ENCODE peak calls at places on chromosomes 4 and X, in ten cellular contexts. One of them, this sample, is unnamed.

GRCh38 chrX:124026529-124026928 is 65.0 kb downstream of the STAG2 start:
- DNase-seq in testis: no peak
- DNase-seq in tibial nerve: no peak
- DNase-seq in breast epithelium: no peak
- DNase-seq in stomach: no peak
- DNase-seq in uterus: no peak
- DNase-seq in K562: no peak
- DNase-seq in GM12892: no peak
- DNase-seq in adrenal gland: no peak
- DNase-seq in esophagus squamous epithelium: no peak
- DNase-seq in this sample: no peak

GRCh38 chr4:117610706-117611308 is 423.5 kb upstream of the NDST3 start:
- DNase-seq in K562: no peak
- DNase-seq in breast epithelium: no peak
- DNase-seq in stomach: no peak
- DNase-seq in uterus: no peak
- DNase-seq in adrenal gland: no peak
- DNase-seq in GM12892: no peak
- DNase-seq in testis: no peak
- DNase-seq in tibial nerve: no peak
- DNase-seq in esophagus squamous epithelium: no peak
- DNase-seq in this sample: no peak

GRCh38 chr4:38383646-38384121 is 280.3 kb upstream of the KLF3 start:
- DNase-seq in stomach: no peak
- DNase-seq in esophagus squamous epithelium: no peak
- DNase-seq in testis: no peak
- DNase-seq in K562: peak; percentile 71
- DNase-seq in uterus: no peak
- DNase-seq in breast epithelium: no peak
- DNase-seq in adrenal gland: peak; percentile 40
- DNase-seq in GM12892: no peak
- DNase-seq in tibial nerve: no peak
- DNase-seq in this sample: peak; percentile 22

GRCh38 chrX:17674611-17675010 is 62.7 kb upstream of the SCML1 start:
- DNase-seq in esophagus squamous epithelium: no peak
- DNase-seq in adrenal gland: peak; percentile 29
- DNase-seq in uterus: no peak
- DNase-seq in stomach: no peak
- DNase-seq in K562: no peak
- DNase-seq in breast epithelium: no peak
- DNase-seq in testis: no peak
- DNase-seq in GM12892: no peak
- DNase-seq in tibial nerve: no peak
- DNase-seq in this sample: no peak

GRCh38 chr4:114025176-114025777 is 45.8 kb upstream of the ARSJ start:
- DNase-seq in K562: no peak
- DNase-seq in tibial nerve: no peak
- DNase-seq in esophagus squamous epithelium: no peak
- DNase-seq in uterus: no peak
- DNase-seq in stomach: no peak
- DNase-seq in breast epithelium: no peak
- DNase-seq in adrenal gland: no peak
- DNase-seq in GM12892: no peak
- DNase-seq in testis: no peak
- DNase-seq in this sample: no peak

GRCh38 chr4:154719087-154719486 is 24.7 kb upstream of the LRAT start:
- DNase-seq in breast epithelium: no peak
- DNase-seq in esophagus squamous epithelium: no peak
- DNase-seq in stomach: no peak
- DNase-seq in K562: no peak
- DNase-seq in testis: no peak
- DNase-seq in adrenal gland: no peak
- DNase-seq in uterus: no peak
- DNase-seq in tibial nerve: no peak
- DNase-seq in GM12892: no peak
- DNase-seq in this sample: no peak

GRCh38 chrX:9231491-9231890 is 197.6 kb upstream of the FAM9B start:
- DNase-seq in GM12892: no peak
- DNase-seq in stomach: no peak
- DNase-seq in esophagus squamous epithelium: no peak
- DNase-seq in K562: no peak
- DNase-seq in adrenal gland: no peak
- DNase-seq in testis: no peak
- DNase-seq in uterus: no peak
- DNase-seq in tibial nerve: no peak
- DNase-seq in breast epithelium: no peak
- DNase-seq in this sample: no peak

GRCh38 chr4:39716356-39716755 is 18.4 kb downstream of the UBE2K start:
- DNase-seq in testis: no peak
- DNase-seq in adrenal gland: no peak
- DNase-seq in stomach: no peak
- DNase-seq in GM12892: no peak
- DNase-seq in tibial nerve: no peak
- DNase-seq in uterus: no peak
- DNase-seq in esophagus squamous epithelium: no peak
- DNase-seq in K562: no peak
- DNase-seq in breast epithelium: no peak
- DNase-seq in this sample: no peak

GRCh38 chrX:154370300-154370881 is 4.0 kb downstream of the FLNA start:
- DNase-seq in K562: peak; percentile 15
- DNase-seq in esophagus squamous epithelium: no peak
- DNase-seq in breast epithelium: no peak
- DNase-seq in uterus: no peak
- DNase-seq in tibial nerve: no peak
- DNase-seq in adrenal gland: peak; percentile 27
- DNase-seq in testis: no peak
- DNase-seq in GM12892: no peak
- DNase-seq in stomach: no peak
- DNase-seq in this sample: peak; percentile 53

GRCh38 chrX:154369453-154370299 is 4.8 kb downstream of the FLNA start:
- DNase-seq in uterus: peak; percentile 91
- DNase-seq in stomach: no peak
- DNase-seq in tibial nerve: peak; percentile 61
- DNase-seq in adrenal gland: peak; percentile 58
- DNase-seq in GM12892: no peak
- DNase-seq in breast epithelium: peak; percentile 86
- DNase-seq in esophagus squamous epithelium: peak; percentile 19
- DNase-seq in testis: peak; percentile 78
- DNase-seq in K562: peak; percentile 78
- DNase-seq in this sample: peak; percentile 32

GRCh38 chrX:154372612-154373022 is 1.8 kb downstream of the FLNA start:
- DNase-seq in breast epithelium: peak; percentile 65
- DNase-seq in testis: no peak
- DNase-seq in esophagus squamous epithelium: no peak
- DNase-seq in tibial nerve: no peak
- DNase-seq in GM12892: no peak
- DNase-seq in K562: no peak
- DNase-seq in stomach: no peak
- DNase-seq in adrenal gland: no peak
- DNase-seq in uterus: no peak
- DNase-seq in this sample: peak; percentile 58

GRCh38 chrX:154371771-154372300 is 2.6 kb downstream of the FLNA start:
- DNase-seq in tibial nerve: no peak
- DNase-seq in GM12892: no peak
- DNase-seq in testis: no peak
- DNase-seq in stomach: no peak
- DNase-seq in esophagus squamous epithelium: no peak
- DNase-seq in adrenal gland: no peak
- DNase-seq in breast epithelium: no peak
- DNase-seq in uterus: no peak
- DNase-seq in K562: no peak
- DNase-seq in this sample: no peak

GRCh38 chrX:154370882-154371770 is 3.3 kb downstream of the FLNA start:
- DNase-seq in tibial nerve: peak; percentile 85
- DNase-seq in testis: peak; percentile 95
- DNase-seq in esophagus squamous epithelium: peak; percentile 67
- DNase-seq in uterus: peak; percentile 95
- DNase-seq in K562: peak; percentile 89
- DNase-seq in GM12892: peak; percentile 65
- DNase-seq in stomach: peak; percentile 91
- DNase-seq in adrenal gland: peak; percentile 93
- DNase-seq in breast epithelium: peak; percentile 93
- DNase-seq in this sample: peak; percentile 83
- TF ChIP-seq POLR2A in tibial nerve: peak; percentile 90
- TF ChIP-seq POLR2A in testis: peak; percentile 58
- TF ChIP-seq POLR2A in esophagus squamous epithelium: no peak
- TF ChIP-seq POLR2A in uterus: peak; percentile 92
- TF ChIP-seq POLR2A in K562: peak; percentile 99
- TF ChIP-seq POLR2A in GM12892: peak; percentile 99
- TF ChIP-seq POLR2A in stomach: no peak
- TF ChIP-seq POLR2A in adrenal gland: peak; percentile 92
- TF ChIP-seq POLR2A in breast epithelium: peak; percentile 81
- TF ChIP-seq POLR2A in this sample: peak; percentile 88

GRCh38 chr4:7045553-7045952 is 2.4 kb downstream of the TADA2B start:
- DNase-seq in breast epithelium: no peak
- DNase-seq in testis: no peak
- DNase-seq in adrenal gland: no peak
- DNase-seq in uterus: no peak
- DNase-seq in K562: no peak
- DNase-seq in stomach: no peak
- DNase-seq in tibial nerve: no peak
- DNase-seq in esophagus squamous epithelium: no peak
- DNase-seq in GM12892: no peak
- DNase-seq in this sample: no peak

GRCh38 chr4:7044415-7044930 is 1.3 kb downstream of the TADA2B start:
- DNase-seq in adrenal gland: peak; percentile 68
- DNase-seq in GM12892: no peak
- DNase-seq in esophagus squamous epithelium: no peak
- DNase-seq in uterus: no peak
- DNase-seq in K562: no peak
- DNase-seq in testis: peak; percentile 74
- DNase-seq in tibial nerve: no peak
- DNase-seq in breast epithelium: no peak
- DNase-seq in stomach: no peak
- DNase-seq in this sample: no peak

GRCh38 chr4:7041851-7042696 is 1.1 kb upstream of the TADA2B start:
- DNase-seq in GM12892: peak; percentile 59
- DNase-seq in adrenal gland: peak; percentile 73
- DNase-seq in esophagus squamous epithelium: no peak
- DNase-seq in K562: peak; percentile 53
- DNase-seq in stomach: peak; percentile 61
- DNase-seq in tibial nerve: peak; percentile 25
- DNase-seq in uterus: peak; percentile 37
- DNase-seq in testis: peak; percentile 66
- DNase-seq in breast epithelium: no peak
- DNase-seq in this sample: no peak

GRCh38 chr4:7042697-7043464 is at the start of gene TADA2B:
- DNase-seq in adrenal gland: peak; percentile 98
- DNase-seq in stomach: peak; percentile 98
- DNase-seq in testis: peak; percentile 97
- DNase-seq in K562: peak; percentile 100
- DNase-seq in breast epithelium: peak; percentile 96
- DNase-seq in uterus: peak; percentile 95
- DNase-seq in esophagus squamous epithelium: peak; percentile 71
- DNase-seq in GM12892: peak; percentile 98
- DNase-seq in tibial nerve: peak; percentile 87
- DNase-seq in this sample: peak; percentile 97

GRCh38 chr4:7043521-7044414 is 596 bp downstream of the TADA2B start:
- DNase-seq in adrenal gland: peak; percentile 60
- DNase-seq in GM12892: peak; percentile 71
- DNase-seq in K562: peak; percentile 47
- DNase-seq in breast epithelium: no peak
- DNase-seq in esophagus squamous epithelium: no peak
- DNase-seq in uterus: no peak
- DNase-seq in tibial nerve: no peak
- DNase-seq in testis: peak; percentile 56
- DNase-seq in stomach: peak; percentile 53
- DNase-seq in this sample: peak; percentile 74
- TF ChIP-seq POLR2A in adrenal gland: peak; percentile 57
- TF ChIP-seq POLR2A in GM12892: no peak
- TF ChIP-seq POLR2A in K562: no peak
- TF ChIP-seq POLR2A in breast epithelium: no peak
- TF ChIP-seq POLR2A in esophagus squamous epithelium: no peak
- TF ChIP-seq POLR2A in uterus: no peak
- TF ChIP-seq POLR2A in tibial nerve: no peak
- TF ChIP-seq POLR2A in testis: no peak
- TF ChIP-seq POLR2A in stomach: no peak
- TF ChIP-seq POLR2A in this sample: peak; percentile 25

GRCh38 chr4:150336676-150337412 is 245.1 kb upstream of the MAB21L2 start:
- DNase-seq in tibial nerve: no peak
- DNase-seq in breast epithelium: no peak
- DNase-seq in testis: no peak
- DNase-seq in uterus: no peak
- DNase-seq in stomach: no peak
- DNase-seq in GM12892: no peak
- DNase-seq in esophagus squamous epithelium: no peak
- DNase-seq in K562: no peak
- DNase-seq in adrenal gland: no peak
- DNase-seq in this sample: no peak
- TF ChIP-seq POLR2A in tibial nerve: no peak
- TF ChIP-seq POLR2A in breast epithelium: no peak
- TF ChIP-seq POLR2A in testis: no peak
- TF ChIP-seq POLR2A in uterus: no peak
- TF ChIP-seq POLR2A in stomach: no peak
- TF ChIP-seq POLR2A in GM12892: no peak
- TF ChIP-seq POLR2A in esophagus squamous epithelium: no peak
- TF ChIP-seq POLR2A in K562: no peak
- TF ChIP-seq POLR2A in adrenal gland: no peak
- TF ChIP-seq POLR2A in this sample: no peak

GRCh38 chrX:29553542-29553941 is 661.8 kb upstream of the MAGEB2 start:
- DNase-seq in uterus: no peak
- DNase-seq in stomach: no peak
- DNase-seq in tibial nerve: no peak
- DNase-seq in adrenal gland: no peak
- DNase-seq in testis: no peak
- DNase-seq in esophagus squamous epithelium: no peak
- DNase-seq in GM12892: no peak
- DNase-seq in breast epithelium: no peak
- DNase-seq in K562: no peak
- DNase-seq in this sample: no peak

GRCh38 chrX:29560065-29560464 is 655.3 kb upstream of the MAGEB2 start:
- DNase-seq in GM12892: no peak
- DNase-seq in K562: no peak
- DNase-seq in stomach: no peak
- DNase-seq in esophagus squamous epithelium: no peak
- DNase-seq in testis: no peak
- DNase-seq in adrenal gland: no peak
- DNase-seq in tibial nerve: no peak
- DNase-seq in breast epithelium: no peak
- DNase-seq in uterus: no peak
- DNase-seq in this sample: no peak

GRCh38 chrX:29561417-29561816 is 653.9 kb upstream of the MAGEB2 start:
- DNase-seq in esophagus squamous epithelium: no peak
- DNase-seq in breast epithelium: no peak
- DNase-seq in adrenal gland: no peak
- DNase-seq in stomach: no peak
- DNase-seq in K562: no peak
- DNase-seq in tibial nerve: no peak
- DNase-seq in uterus: no peak
- DNase-seq in GM12892: no peak
- DNase-seq in testis: no peak
- DNase-seq in this sample: no peak

DNA sequence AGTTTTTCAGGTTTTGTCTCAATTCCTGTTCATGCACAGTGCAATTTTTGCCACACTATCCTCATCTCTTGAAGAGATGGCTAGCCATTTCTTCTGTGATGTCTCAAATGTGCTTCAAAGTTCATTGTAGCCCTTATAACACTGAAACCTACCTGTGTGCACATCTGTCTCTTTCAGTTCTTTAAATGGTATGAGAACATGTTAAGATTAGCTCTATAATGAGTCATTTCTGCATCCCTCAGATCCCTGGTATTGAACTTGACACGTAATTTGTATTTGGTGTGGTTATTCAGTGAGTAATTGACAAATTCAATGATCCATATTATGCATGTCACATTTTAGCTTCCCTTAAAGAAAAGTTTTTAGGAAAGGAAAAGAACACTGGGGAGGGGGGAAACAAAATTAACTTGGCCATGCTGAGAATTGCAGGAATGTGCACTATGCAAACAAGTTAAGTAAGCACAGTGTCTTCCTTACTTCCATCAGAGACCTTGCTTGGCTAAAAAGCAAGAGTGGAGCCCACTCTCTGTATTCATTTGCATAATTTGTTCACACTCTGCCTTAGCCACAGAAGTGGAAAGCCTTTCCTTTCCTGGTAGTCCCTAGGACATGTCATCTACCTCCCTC is 659.8 kb upstream of the MAGEB2 start:
- DNase-seq in breast epithelium: no peak
- DNase-seq in K562: no peak
- DNase-seq in tibial nerve: no peak
- DNase-seq in uterus: no peak
- DNase-seq in esophagus squamous epithelium: no peak
- DNase-seq in stomach: no peak
- DNase-seq in adrenal gland: no peak
- DNase-seq in GM12892: peak; percentile 2
- DNase-seq in testis: no peak
- DNase-seq in this sample: no peak
- TF ChIP-seq POLR2A in breast epithelium: no peak
- TF ChIP-seq POLR2A in K562: no peak
- TF ChIP-seq POLR2A in tibial nerve: no peak
- TF ChIP-seq POLR2A in uterus: no peak
- TF ChIP-seq POLR2A in esophagus squamous epithelium: no peak
- TF ChIP-seq POLR2A in stomach: no peak
- TF ChIP-seq POLR2A in adrenal gland: no peak
- TF ChIP-seq POLR2A in GM12892: no peak
- TF ChIP-seq POLR2A in testis: no peak
- TF ChIP-seq POLR2A in this sample: no peak

This sample was measured in erythroblast.